ENCODE peak calls at places on chromosomes 13 and 19, in four cellular contexts. P is K562, B is IMR-90, W is H1. Q is an unnamed sample.
A peak's percentile ranks its signal among the peaks of the same experiment; 100 is the strongest.

GRCh38 chr19:10686661-10687517 is 14.3 kb upstream of the QTRT1 start:
- DNase-seq in P (no peak), B (peak; percentile 28), W (no peak), Q (no peak)

GRCh38 chr19:13008926-13009787 is 13.9 kb downstream of the NFIX start:
- DNase-seq in P (no peak), B (no peak), W (no peak), Q (no peak)

GRCh38 chr19:8180018-8180417 is 29.2 kb upstream of the CERS4 start:
- DNase-seq in P (no peak), B (no peak), W (no peak), Q (no peak)

GRCh38 chr13:113860579-113861432 is 3.1 kb downstream of the GAS6 start:
- DNase-seq in P (peak; percentile 74), B (no peak), W (peak; percentile 78), Q (no peak)

GRCh38 chr19:49155830-49156346 is 692 bp upstream of the HRC start:
- DNase-seq in P (peak; percentile 62), B (no peak), W (peak; percentile 60), Q (no peak)

GRCh38 chr13:99803141-99803540 is 168.4 kb downstream of the ZIC5 start:
- DNase-seq in P (no peak), B (no peak), W (peak; percentile 28), Q (no peak)

GRCh38 chr19:7862413-7862951 is 11.7 kb downstream of the PRR36 start:
- DNase-seq in P (peak; percentile 99), B (peak; percentile 34), W (peak; percentile 99), Q (no peak)

GRCh38 chr19:53504903-53505302 is 33.0 kb upstream of the ZNF331 start:
- DNase-seq in P (no peak), B (no peak), W (no peak), Q (no peak)

GRCh38 chr19:33297401-33298145 is 4.8 kb downstream of the CEBPA start:
- DNase-seq in P (no peak), B (no peak), W (no peak), Q (no peak)

GRCh38 chr19:2575734-2576481 is 100.0 kb downstream of the GADD45B start:
- DNase-seq in P (no peak), B (peak; percentile 69), W (no peak), Q (no peak)

GRCh38 chr13:111909971-111910671 is 156.8 kb upstream of the SOX1 start:
- DNase-seq in P (no peak), B (no peak), W (peak; percentile 22), Q (no peak)

GRCh38 chr13:111912991-111913781 is 153.8 kb upstream of the SOX1 start:
- DNase-seq in P (no peak), B (no peak), W (peak; percentile 39), Q (no peak)

GRCh38 chr13:111911141-111911720 is 155.7 kb upstream of the SOX1 start:
- DNase-seq in P (no peak), B (no peak), W (peak; percentile 17), Q (no peak)

GRCh38 chr13:111912453-111912866 is 154.5 kb upstream of the SOX1 start:
- DNase-seq in P (no peak), B (no peak), W (peak; percentile 16), Q (no peak)

DNA sequence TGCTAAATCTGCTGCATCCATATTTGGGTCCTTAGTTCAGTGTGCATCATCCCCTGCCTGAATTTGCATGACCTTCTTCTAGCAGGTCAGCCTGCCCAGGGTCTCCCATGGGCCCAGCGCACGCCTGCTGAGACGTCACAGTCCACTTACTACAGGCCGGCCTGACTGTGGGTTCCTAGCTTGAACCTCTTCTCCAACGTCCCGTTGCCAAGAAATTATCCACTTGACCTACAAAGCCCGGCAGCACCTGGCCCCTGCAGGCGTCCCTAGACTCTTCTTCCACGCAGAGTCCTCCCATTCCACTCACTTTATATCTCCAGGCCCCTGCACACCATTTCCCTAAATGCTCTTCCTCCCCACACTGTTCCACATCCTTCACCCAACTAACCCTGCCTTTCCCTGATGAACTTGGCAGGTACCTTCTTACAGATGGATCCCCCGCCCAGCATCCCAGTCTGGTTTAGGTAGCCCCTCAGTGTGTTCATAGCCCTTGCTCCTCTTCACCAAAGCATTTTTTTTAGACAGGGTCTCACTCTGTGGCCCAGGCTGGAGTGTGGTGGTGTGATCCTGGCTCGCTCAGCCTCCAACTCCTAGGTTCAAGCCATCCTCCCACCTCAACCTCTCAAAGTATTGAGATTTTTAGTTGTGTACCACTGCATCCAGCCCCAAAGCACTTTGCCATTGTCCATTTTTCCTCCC is 155.0 kb upstream of the SOX1 start:
- DNase-seq in P (no peak), B (no peak), W (peak; percentile 11), Q (no peak)
- TF ChIP-seq USF2 in P (no peak), B (no peak), W (no peak), Q (no peak)

GRCh38 chr19:1284979-1285736 is 515 bp upstream of the EFNA2 start:
- DNase-seq in P (no peak), B (no peak), W (peak; percentile 71), Q (no peak)
- TF ChIP-seq MAFK in P (no peak), B (no peak), W (no peak), Q (no peak)

DNA sequence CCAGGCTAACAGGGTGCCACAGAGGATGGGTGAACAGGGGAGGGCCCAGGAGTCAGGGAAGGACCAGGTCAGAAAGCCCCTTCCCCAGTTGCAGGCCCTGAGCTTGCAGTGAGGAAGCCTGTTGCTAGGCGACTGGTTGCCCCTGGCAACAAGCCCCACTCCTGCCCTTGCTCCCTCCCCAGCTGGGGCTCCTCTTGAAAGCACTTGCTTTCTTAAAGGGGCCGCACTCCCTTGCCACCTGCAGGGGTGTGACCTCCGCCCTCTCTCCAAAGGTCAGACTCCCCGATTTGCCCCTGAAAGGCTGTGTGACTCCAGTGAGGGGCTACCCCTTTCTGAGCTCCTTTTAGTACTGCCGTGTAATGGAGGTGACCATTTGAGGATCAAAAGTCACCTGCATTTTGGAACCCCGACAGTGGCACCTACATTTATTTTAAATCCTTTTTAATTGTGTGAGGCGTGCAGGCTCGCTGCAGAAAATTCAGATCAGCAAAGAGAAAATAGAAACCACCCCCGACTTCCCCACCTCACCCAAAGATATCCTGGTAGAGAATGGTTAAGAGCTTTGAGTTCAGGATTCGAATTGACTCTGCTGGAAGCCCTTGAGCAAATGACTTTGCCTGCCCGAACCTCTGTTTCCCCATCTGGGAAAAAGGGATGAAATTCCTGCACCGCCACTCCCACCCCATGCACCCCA is 4.8 kb downstream of the FCHO1 start:
- DNase-seq in P (peak; percentile 54), B (peak; percentile 50), W (peak; percentile 89), Q (peak; percentile 49)
- TF ChIP-seq USF2 in P (no peak), B (no peak), W (no peak), Q (no peak)

GRCh38 chr19:28843771-28844492 is 369.0 kb downstream of the UQCRFS1 start:
- DNase-seq in P (no peak), B (no peak), W (no peak), Q (no peak)
- TF ChIP-seq MAFK in P (no peak), B (no peak), W (no peak), Q (no peak)